ENCODE peak calls at places on chromosomes 5 and 9, in six cellular contexts. W is tibial nerve, N is keratinocyte, Z is GM12865, F is epithelial cell of proximal tubule, A is AG04449. V is an unnamed sample.

GRCh38 chr9:32866292-32866691 is 83.0 kb downstream of the TMEM215 start:
- DNase-seq in W (no peak), N (no peak), Z (no peak), F (no peak), A (no peak), V (no peak)

GRCh38 chr5:91443761-91444467 is 60.8 kb upstream of the ARRDC3 start:
- DNase-seq in W (no peak), N (no peak), Z (no peak), F (no peak), A (no peak), V (no peak)

GRCh38 chr5:115246361-115246991 is 16.2 kb downstream of the PGGT1B start:
- DNase-seq in W (no peak), N (no peak), Z (peak), F (no peak), A (no peak), V (peak)

GRCh38 chr5:119470851-119471451 is 18.7 kb downstream of the HSD17B4 start:
- DNase-seq in W (no peak), N (no peak), Z (peak), F (no peak), A (no peak), V (peak)

GRCh38 chr5:569868-570361 is 42.2 kb upstream of the CEP72 start:
- DNase-seq in W (no peak), N (no peak), Z (no peak), F (no peak), A (no peak), V (no peak)

GRCh38 chr5:169521366-169521983 is 62.1 kb upstream of the SPDL1 start:
- DNase-seq in W (no peak), N (no peak), Z (no peak), F (no peak), A (no peak), V (no peak)

GRCh38 chr5:80957031-80957761 is 3.0 kb upstream of the RASGRF2 start:
- DNase-seq in W (no peak), N (no peak), Z (no peak), F (no peak), A (no peak), V (no peak)

GRCh38 chr5:132225165-132226032 is 2.3 kb downstream of the P4HA2 start:
- DNase-seq in W (peak), N (peak), Z (no peak), F (no peak), A (peak), V (peak)

GRCh38 chr9:96874947-96875459 is 20.7 kb upstream of the ZNF782 start:
- DNase-seq in W (no peak), N (peak), Z (peak), F (peak), A (no peak), V (no peak)

GRCh38 chr9:93415176-93415690 is 36.3 kb upstream of the FAM120A start:
- DNase-seq in W (no peak), N (no peak), Z (no peak), F (no peak), A (no peak), V (no peak)

GRCh38 chr5:52709171-52709925 is 78.4 kb upstream of the ITGA1 start:
- DNase-seq in W (no peak), N (no peak), Z (peak), F (no peak), A (no peak), V (no peak)

GRCh38 chr9:35951736-35952135 is 6.2 kb downstream of the OR2S2 start:
- DNase-seq in W (no peak), N (no peak), Z (no peak), F (no peak), A (no peak), V (peak)

GRCh38 chr9:106862115-106862945 is 636 bp upstream of the ZNF462 start:
- DNase-seq in W (peak), N (no peak), Z (no peak), F (no peak), A (no peak), V (peak)

GRCh38 chr9:2916382-2916985 is 72.6 kb upstream of the PUM3 start:
- DNase-seq in W (no peak), N (no peak), Z (no peak), F (no peak), A (no peak), V (no peak)

GRCh38 chr9:127796899-127797370 is 5.7 kb upstream of the FPGS start:
- DNase-seq in W (no peak), N (no peak), Z (no peak), F (no peak), A (no peak), V (no peak)

GRCh38 chr9:89358376-89358775 is 40.1 kb downstream of the SECISBP2 start:
- DNase-seq in W (no peak), N (no peak), Z (no peak), F (no peak), A (no peak), V (no peak)

GRCh38 chr5:150241298-150242225 is 48.0 kb downstream of the CAMK2A start:
- DNase-seq in W (no peak), N (no peak), Z (no peak), F (no peak), A (no peak), V (no peak)

GRCh38 chr9:33151007-33151557 is 16.1 kb downstream of the B4GALT1 start:
- DNase-seq in W (peak), N (no peak), Z (no peak), F (peak), A (peak), V (peak)

GRCh38 chr5:150640311-150641005 is at the start of gene SYNPO:
- DNase-seq in W (peak), N (peak), Z (no peak), F (peak), A (peak), V (peak)

GRCh38 chr9:35914307-35914807 is 5.1 kb downstream of the SPAAR start:
- DNase-seq in W (no peak), N (no peak), Z (peak), F (no peak), A (no peak), V (peak)

GRCh38 chr5:136205061-136205702 is 12.2 kb upstream of the SMIM32 start:
- DNase-seq in W (no peak), N (no peak), Z (no peak), F (no peak), A (no peak), V (no peak)

GRCh38 chr5:170542691-170543275 is 39.0 kb downstream of the KCNIP1 start:
- DNase-seq in W (peak), N (no peak), Z (no peak), F (no peak), A (no peak), V (no peak)

GRCh38 chr5:139664727-139665351 is 16.7 kb downstream of the CXXC5 start:
- DNase-seq in W (no peak), N (no peak), Z (no peak), F (no peak), A (no peak), V (no peak)

GRCh38 chr5:16889203-16889971 is 46.7 kb downstream of the MYO10 start:
- DNase-seq in W (no peak), N (no peak), Z (no peak), F (no peak), A (no peak), V (peak)

GRCh38 chr5:180340856-180341255 is 12.3 kb downstream of the GFPT2 start:
- DNase-seq in W (no peak), N (no peak), Z (no peak), F (no peak), A (no peak), V (peak)

GRCh38 chr5:65203746-65204145 is 278.0 kb downstream of the ADAMTS6 start:
- DNase-seq in W (no peak), N (peak), Z (no peak), F (no peak), A (peak), V (peak)

GRCh38 chr5:111083323-111083722 is 8.8 kb upstream of the WDR36 start:
- DNase-seq in W (no peak), N (no peak), Z (no peak), F (no peak), A (no peak), V (no peak)

GRCh38 chr9:76882686-76883085 is 23.2 kb downstream of the PRUNE2 start:
- DNase-seq in W (no peak), N (no peak), Z (peak), F (no peak), A (no peak), V (no peak)

GRCh38 chr5:78920604-78921003 is 64.5 kb downstream of the ARSB start:
- DNase-seq in W (no peak), N (no peak), Z (no peak), F (no peak), A (no peak), V (peak)

GRCh38 chr9:4290427-4290837 is 9.4 kb downstream of the GLIS3 start:
- DNase-seq in W (no peak), N (no peak), Z (no peak), F (no peak), A (no peak), V (no peak)

GRCh38 chr9:117549444-117549843 is 134.6 kb upstream of the ASTN2 start:
- DNase-seq in W (no peak), N (no peak), Z (no peak), F (no peak), A (no peak), V (no peak)
- TF ChIP-seq CTCF in W (no peak), N (no peak), Z (no peak), F (no peak), A (no peak), V (no peak)

DNA sequence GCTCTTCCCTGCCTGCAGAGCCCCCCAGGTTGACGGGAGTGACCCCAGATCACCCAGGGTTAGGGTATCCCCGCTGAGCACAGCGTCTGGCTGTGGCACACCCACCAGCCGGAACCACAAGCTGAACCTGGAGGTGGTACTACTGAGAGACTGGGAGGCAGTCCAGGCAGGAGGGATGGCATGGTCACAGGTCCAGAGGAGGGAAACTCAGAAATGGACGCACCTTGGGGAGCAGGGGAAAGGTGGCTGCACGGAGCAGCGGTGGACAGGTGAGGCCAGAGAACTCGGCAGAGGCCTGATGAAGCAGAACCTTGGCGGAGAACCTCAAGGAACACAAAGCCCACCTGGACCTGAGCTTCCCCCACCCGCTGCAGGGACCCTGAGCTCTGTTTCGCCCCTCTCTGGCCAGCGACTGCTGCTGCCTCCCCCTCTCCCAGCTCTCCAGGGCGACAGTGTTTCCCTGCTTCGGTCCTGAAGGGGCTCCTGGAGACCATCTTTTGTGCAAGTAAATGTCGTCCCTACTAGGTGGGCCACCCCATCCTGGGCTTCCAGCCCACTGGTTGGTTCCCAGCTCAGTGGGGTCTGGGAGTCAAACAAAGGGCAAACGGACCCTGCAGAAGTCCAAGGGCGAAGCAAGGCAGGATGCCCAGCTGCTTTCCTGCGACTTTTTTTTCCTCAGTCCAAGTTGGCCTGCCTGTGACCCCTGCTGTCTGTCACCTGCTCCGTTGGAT is 845 bp downstream of the ADGRD2 start:
- DNase-seq in W (no peak), N (no peak), Z (no peak), F (no peak), A (no peak), V (no peak)
- H3K4me3 ChIP-seq in W (no peak), N (no peak), Z (no peak), F (no peak), A (no peak), V (no peak)

DNA sequence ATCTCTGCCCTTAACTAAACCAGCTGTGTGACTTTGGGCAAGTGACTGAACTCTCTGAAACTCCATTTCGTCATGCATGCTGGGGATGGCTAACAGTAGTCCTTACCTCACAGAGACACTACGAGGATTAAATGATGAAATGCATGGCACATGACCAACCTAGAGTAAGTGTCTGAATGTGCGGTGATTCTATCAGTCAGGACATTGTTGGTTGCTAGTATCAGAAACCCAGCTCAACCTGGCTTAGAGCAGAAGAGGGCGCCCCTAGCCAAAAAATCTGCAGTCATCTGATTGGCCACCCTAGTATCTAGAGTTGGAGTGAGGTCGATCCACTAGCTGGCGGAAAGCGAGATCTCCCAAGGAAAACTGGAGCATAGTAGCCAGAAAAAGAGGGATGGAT is 25.2 kb downstream of the NEURL1B start:
- DNase-seq in W (no peak), N (no peak), Z (peak), F (no peak), A (no peak), V (peak)
- TF ChIP-seq CTCF in W (no peak), N (no peak), Z (peak), F (no peak), A (no peak), V (peak)

GRCh38 chr9:98046161-98046543 is 10.4 kb upstream of the NANS start:
- DNase-seq in W (no peak), N (no peak), Z (no peak), F (no peak), A (no peak), V (no peak)
- H3K4me3 ChIP-seq in W (no peak), N (no peak), Z (peak), F (no peak), A (no peak), V (peak)

DNA sequence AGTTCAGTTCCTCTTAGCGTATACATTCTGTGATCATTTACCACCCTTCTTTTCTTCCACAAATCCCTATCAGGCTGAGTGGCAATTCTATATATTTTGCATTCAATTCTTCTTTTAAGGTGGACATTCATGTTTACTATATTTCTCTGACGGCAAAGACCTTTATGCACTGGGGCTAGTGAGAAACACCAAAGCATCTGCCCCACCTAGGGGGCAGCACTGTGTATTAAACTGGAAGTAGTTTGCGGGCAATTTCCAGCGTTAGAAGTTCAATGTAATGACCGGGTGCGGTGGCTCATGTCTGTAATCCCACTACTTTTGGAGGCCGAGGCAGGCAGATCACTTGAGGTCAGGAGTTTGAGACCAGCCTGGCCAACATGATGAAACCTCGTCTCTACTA is 27.9 kb upstream of the FBXL7 start:
- DNase-seq in W (no peak), N (no peak), Z (no peak), F (no peak), A (no peak), V (no peak)
- TF ChIP-seq CTCF in W (no peak), N (no peak), Z (no peak), F (peak), A (no peak), V (no peak)

V was measured in fibroblast of the aortic adventitia.